ENCODE peak calls at places on chromosomes 13 and 19, in eight cellular contexts. E, M, N, Z, C, I, H and R are unnamed samples.

GRCh38 chr13:40388617-40389016 is 277.8 kb downstream of the FOXO1 start:
- DNase-seq in C (peak), H (no peak), N (peak), M (no peak), E (no peak), I (no peak), Z (peak), R (peak)

GRCh38 chr13:33970746-33971145 is 152.8 kb downstream of the RFC3 start:
- DNase-seq in M (no peak), H (no peak), I (no peak), Z (no peak), C (no peak), N (no peak), E (no peak), R (no peak)

GRCh38 chr13:70098669-70099068 is 9.0 kb upstream of the ATXN8OS start:
- DNase-seq in E (no peak), M (no peak), Z (no peak), H (no peak), I (no peak), N (no peak), C (no peak), R (no peak)

GRCh38 chr13:100721885-100722512 is 47.4 kb upstream of the TMTC4 start:
- DNase-seq in N (peak), E (peak), C (no peak), Z (peak), I (peak), H (no peak), M (peak), R (peak)

GRCh38 chr19:50330365-50331078 is 1.3 kb upstream of the KCNC3 start:
- DNase-seq in I (peak), Z (peak), M (peak), N (peak), H (peak), E (peak), C (no peak), R (peak)

GRCh38 chr19:45905016-45905415 is 2.6 kb upstream of the MYPOP start:
- DNase-seq in H (no peak), C (no peak), Z (no peak), N (no peak), E (no peak), I (no peak), M (no peak), R (no peak)

GRCh38 chr19:3162418-3163229 is 15.9 kb upstream of the S1PR4 start:
- DNase-seq in E (no peak), H (no peak), M (peak), Z (no peak), N (peak), I (peak), C (no peak), R (peak)

GRCh38 chr13:112760440-112760839 is 70.6 kb downstream of the ATP11A start:
- DNase-seq in H (no peak), Z (no peak), M (no peak), I (no peak), E (no peak), N (no peak), C (no peak), R (no peak)

GRCh38 chr13:27960362-27961226 is 8.5 kb downstream of the CDX2 start:
- DNase-seq in M (peak), C (no peak), H (peak), Z (peak), I (peak), N (peak), E (peak), R (peak)

GRCh38 chr13:66207610-66208009 is 1022.5 kb downstream of the PCDH9 start:
- DNase-seq in E (no peak), H (no peak), I (no peak), M (no peak), N (no peak), C (no peak), Z (no peak), R (no peak)

GRCh38 chr19:15971217-15971616 is 22.4 kb downstream of the OR10H4 start:
- DNase-seq in N (no peak), H (no peak), I (no peak), E (no peak), Z (no peak), C (no peak), M (no peak), R (no peak)

GRCh38 chr13:101258071-101258470 is 158.2 kb downstream of the NALCN start:
- DNase-seq in C (no peak), N (peak), Z (peak), I (peak), H (no peak), M (peak), E (no peak), R (peak)

GRCh38 chr13:29435125-29435911 is 160.2 kb downstream of the SLC7A1 start:
- DNase-seq in C (no peak), Z (no peak), M (no peak), H (no peak), I (peak), E (no peak), N (no peak), R (no peak)

GRCh38 chr19:45152504-45153338 is 8.1 kb downstream of the NKPD1 start:
- DNase-seq in M (no peak), I (no peak), Z (peak), N (peak), H (peak), C (no peak), E (no peak), R (peak)

GRCh38 chr13:32837307-32837972 is 178.8 kb upstream of the KL start:
- DNase-seq in N (no peak), M (no peak), C (no peak), H (no peak), E (no peak), I (no peak), Z (no peak), R (no peak)

GRCh38 chr13:49571299-49572240 is 13.8 kb downstream of the RCBTB1 start:
- DNase-seq in I (no peak), H (no peak), C (no peak), E (no peak), M (no peak), N (no peak), Z (no peak), R (no peak)

GRCh38 chr13:112246731-112247470 is 129.3 kb upstream of the SPACA7 start:
- DNase-seq in M (no peak), H (no peak), Z (no peak), C (no peak), E (no peak), N (no peak), I (no peak), R (no peak)

GRCh38 chr19:4374451-4375163 is 25.7 kb downstream of the SH3GL1 start:
- DNase-seq in H (peak), N (no peak), C (no peak), Z (no peak), E (no peak), I (peak), M (peak), R (no peak)

GRCh38 chr13:50375792-50376191 is 360.5 kb downstream of the KCNRG start:
- DNase-seq in N (no peak), H (no peak), C (no peak), E (no peak), I (no peak), Z (no peak), M (no peak), R (no peak)

GRCh38 chr13:48303331-48304131 is at the start of gene RB1:
- DNase-seq in N (peak), C (peak), E (peak), Z (peak), H (peak), M (peak), I (peak), R (peak)
- TF ChIP-seq CTCF in N (no peak), C (no peak), E (no peak), Z (no peak), H (no peak), M (no peak), I (no peak), R (no peak)

GRCh38 chr13:84237181-84237580 is 354.9 kb upstream of the SLITRK1 start:
- DNase-seq in C (no peak), E (no peak), H (no peak), M (no peak), N (no peak), Z (no peak), I (no peak), R (no peak)
- TF ChIP-seq CTCF in C (no peak), E (no peak), H (no peak), M (no peak), N (no peak), Z (no peak), I (no peak), R (no peak)

GRCh38 chr19:5481957-5482356 is 26.7 kb downstream of the ZNRF4 start:
- DNase-seq in C (no peak), M (no peak), Z (no peak), N (no peak), E (no peak), I (no peak), H (no peak), R (no peak)

GRCh38 chr19:5479958-5480357 is 24.7 kb downstream of the ZNRF4 start:
- DNase-seq in E (no peak), N (no peak), Z (no peak), C (no peak), I (no peak), M (no peak), H (no peak), R (no peak)

GRCh38 chr19:5478925-5479588 is 23.8 kb downstream of the ZNRF4 start:
- DNase-seq in M (no peak), I (no peak), C (no peak), H (no peak), E (no peak), N (no peak), Z (no peak), R (no peak)

GRCh38 chr19:5478241-5478924 is 23.2 kb downstream of the ZNRF4 start:
- DNase-seq in C (no peak), H (no peak), I (no peak), E (no peak), N (no peak), Z (no peak), M (no peak), R (no peak)

DNA sequence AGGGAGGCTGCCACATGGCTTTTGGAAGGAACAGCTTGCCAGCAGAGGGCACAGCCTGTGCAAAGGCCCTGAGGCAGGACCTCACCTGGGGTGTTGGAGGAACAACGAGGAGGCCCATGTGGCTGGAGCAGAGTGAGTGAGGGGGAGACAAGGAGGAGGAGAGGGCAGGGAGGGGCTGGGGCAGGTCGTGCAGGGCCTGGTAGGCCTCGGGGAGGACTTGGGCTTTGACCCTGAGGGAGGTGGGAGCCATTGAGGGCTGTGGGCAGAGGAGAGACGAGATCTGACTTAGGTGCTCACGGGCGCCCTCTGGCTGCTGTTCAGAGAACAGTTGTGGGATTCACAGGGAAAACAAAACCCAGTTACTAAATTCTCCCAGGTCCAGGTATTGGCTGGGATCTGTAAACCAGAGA is 25.2 kb downstream of the ZNRF4 start:
- DNase-seq in M (peak), Z (peak), C (no peak), I (peak), H (no peak), N (peak), E (no peak), R (peak)
- TF ChIP-seq CTCF in M (peak), Z (peak), C (peak), I (peak), H (peak), N (peak), E (peak), R (peak)

DNA sequence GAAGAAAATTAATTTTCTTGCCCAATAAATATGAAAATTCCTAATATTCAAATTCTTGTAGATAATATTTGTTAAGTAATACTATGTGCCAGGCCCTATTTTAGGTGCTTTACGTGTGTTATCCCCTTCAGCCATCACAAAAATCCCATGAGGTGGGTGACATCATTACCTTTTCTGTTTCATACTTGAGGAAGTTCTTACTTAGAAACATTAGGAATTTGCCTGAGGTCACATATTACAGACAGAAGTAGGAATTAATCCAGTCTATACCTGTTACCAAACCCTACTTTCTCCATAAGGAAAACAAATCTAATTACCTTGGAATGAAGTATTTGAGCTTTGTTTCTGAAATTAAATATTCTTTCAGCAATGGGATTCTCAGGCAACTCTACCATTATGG is 336.1 kb downstream of the GPC6 start:
- DNase-seq in M (no peak), Z (no peak), H (no peak), N (no peak), I (peak), E (no peak), C (no peak), R (no peak)
- TF ChIP-seq CTCF in M (no peak), Z (no peak), H (no peak), N (no peak), I (no peak), E (no peak), C (no peak), R (no peak)

DNA sequence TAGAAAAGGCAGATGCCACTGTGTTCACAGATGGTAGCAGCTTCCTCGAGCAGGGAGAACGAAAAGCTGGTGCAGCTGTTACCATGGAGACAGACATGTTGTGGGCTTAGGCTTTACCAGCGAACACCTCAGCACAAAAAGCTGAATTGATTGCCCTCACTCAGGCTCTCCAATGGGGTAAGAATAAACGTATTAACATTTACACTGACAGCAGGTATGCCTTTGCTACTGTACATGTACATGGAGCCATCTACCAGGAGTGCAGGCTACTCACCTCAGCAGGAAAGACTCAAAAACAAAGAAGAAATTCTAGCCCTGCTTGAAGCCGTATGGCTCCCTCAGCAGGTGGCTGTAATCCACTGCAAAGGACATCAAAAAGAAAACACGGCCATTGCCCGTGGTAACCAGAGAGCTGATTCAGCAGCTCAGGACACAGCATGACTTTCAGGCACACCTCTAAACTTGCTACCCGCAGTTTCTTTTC is 197.7 kb downstream of the ZNF737 start:
- DNase-seq in M (no peak), E (peak), C (no peak), N (no peak), H (no peak), I (no peak), Z (no peak), R (no peak)
- TF ChIP-seq CTCF in M (no peak), E (peak), C (no peak), N (no peak), H (no peak), I (no peak), Z (no peak), R (no peak)

DNA sequence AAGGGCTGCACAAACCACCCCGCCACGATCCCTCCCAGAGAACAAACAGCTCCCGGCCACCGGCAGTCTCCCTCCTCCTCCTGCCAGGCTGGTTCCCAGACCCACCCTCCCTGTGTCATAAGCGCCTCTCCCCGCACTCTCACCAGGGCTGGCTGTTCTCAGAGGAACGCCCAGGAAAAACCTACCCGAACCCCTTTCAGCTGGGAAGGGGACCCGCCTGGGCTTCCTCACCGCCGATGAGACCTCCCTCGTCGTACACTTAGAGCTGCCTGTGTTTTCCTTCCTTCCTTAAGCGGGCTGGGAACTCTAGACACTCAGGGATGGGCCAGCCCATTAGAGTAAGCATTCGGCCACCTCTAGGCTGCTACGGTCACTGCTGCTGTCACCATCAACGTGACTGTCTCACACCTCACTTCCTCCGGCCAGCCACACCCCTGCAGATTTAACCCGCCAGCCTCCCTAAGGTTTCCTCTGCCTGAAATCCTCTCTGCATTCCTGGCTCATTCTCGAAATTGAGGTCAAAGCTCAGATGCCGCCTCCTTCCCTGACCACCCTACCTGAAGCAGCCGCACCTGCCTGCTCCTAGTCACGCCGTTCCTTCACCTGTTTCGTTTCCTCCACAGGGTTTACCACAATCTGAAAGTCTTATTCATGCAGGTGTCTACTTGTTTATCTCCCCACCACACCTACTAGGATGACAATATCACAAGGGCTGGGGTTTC is 6.3 kb upstream of the RDH13 start:
- DNase-seq in N (no peak), E (no peak), M (peak), Z (peak), C (no peak), I (peak), H (no peak), R (peak)
- TF ChIP-seq CTCF in N (no peak), E (no peak), M (no peak), Z (no peak), C (no peak), I (no peak), H (no peak), R (no peak)

GRCh38 chr19:14345364-14345763 is 35.9 kb upstream of the ADGRE5 start:
- DNase-seq in M (no peak), Z (no peak), I (no peak), H (no peak), N (no peak), E (no peak), C (no peak), R (no peak)
- TF ChIP-seq CTCF in M (no peak), Z (no peak), I (no peak), H (no peak), N (no peak), E (no peak), C (no peak), R (no peak)

GRCh38 chr19:44142014-44142523 is 715 bp downstream of the ZNF234 start:
- DNase-seq in M (peak), I (no peak), E (no peak), C (no peak), N (peak), Z (no peak), H (no peak), R (no peak)

GRCh38 chr19:44141191-44142013 is at the start of gene ZNF234:
- DNase-seq in N (peak), M (peak), E (peak), H (peak), Z (peak), I (peak), C (no peak), R (peak)
- TF ChIP-seq CTCF in N (no peak), M (no peak), E (no peak), H (no peak), Z (no peak), I (no peak), C (no peak), R (peak)

GRCh38 chr19:23789246-23789645 is 30.6 kb upstream of the ZNF681 start:
- DNase-seq in E (no peak), C (no peak), N (no peak), M (no peak), H (no peak), Z (no peak), I (no peak), R (no peak)
- TF ChIP-seq CTCF in E (no peak), C (no peak), N (no peak), M (no peak), H (no peak), Z (no peak), I (no peak), R (no peak)

GRCh38 chr19:48632692-48633147 is 4.5 kb downstream of the DBP start:
- DNase-seq in H (no peak), C (no peak), Z (no peak), E (no peak), N (peak), M (no peak), I (no peak), R (no peak)
- TF ChIP-seq CTCF in H (no peak), C (no peak), Z (no peak), E (no peak), N (no peak), M (no peak), I (no peak), R (no peak)